ENCODE peak calls at places on chromosomes 6 and 20, in seven cellular contexts. H, Y, F, P, C, Z and I are unnamed samples.

GRCh38 chr6:30826961-30827342 is 57.4 kb upstream of the DDR1 start:
- DNase-seq in Z (no peak), C (peak), F (no peak), P (no peak), H (no peak), Y (peak), I (no peak)

GRCh38 chr6:53794720-53795253 is at the start of gene LRRC1:
- DNase-seq in Z (peak), P (peak), C (peak), Y (peak), H (peak), F (peak), I (peak)

GRCh38 chr6:93418448-93419303 is 683 bp downstream of the EPHA7 start:
- DNase-seq in C (no peak), P (peak), Y (peak), Z (peak), H (no peak), F (no peak), I (no peak)

GRCh38 chr20:25136643-25137559 is 55.0 kb upstream of the VSX1 start:
- DNase-seq in P (peak), Y (peak), C (no peak), Z (no peak), F (no peak), H (peak), I (no peak)

GRCh38 chr6:97917369-97917768 is 634.4 kb upstream of the MMS22L start:
- DNase-seq in Z (no peak), P (no peak), F (no peak), C (no peak), Y (no peak), H (no peak), I (no peak)

GRCh38 chr6:117328500-117328899 is 63.1 kb downstream of the VGLL2 start:
- DNase-seq in P (no peak), F (no peak), C (no peak), H (no peak), Z (no peak), Y (no peak), I (no peak)

GRCh38 chr6:33638581-33638980 is 17.5 kb downstream of the ITPR3 start:
- DNase-seq in Z (no peak), P (no peak), Y (no peak), H (no peak), F (no peak), C (no peak), I (no peak)

GRCh38 chr6:131456565-131456964 is 116.5 kb upstream of the ARG1 start:
- DNase-seq in Z (no peak), F (no peak), C (no peak), Y (no peak), P (no peak), H (no peak), I (no peak)

GRCh38 chr20:57298457-57298856 is 31.1 kb upstream of the SPO11 start:
- DNase-seq in H (no peak), P (no peak), Z (no peak), F (no peak), Y (no peak), C (no peak), I (no peak)

GRCh38 chr6:167974644-167975344 is 22.7 kb upstream of the KIF25 start:
- DNase-seq in C (no peak), H (peak), F (no peak), Y (no peak), Z (no peak), P (no peak), I (no peak)

GRCh38 chr6:7725849-7726415 is at the start of gene BMP6:
- DNase-seq in F (no peak), Y (peak), P (peak), C (peak), H (peak), Z (peak), I (peak)

GRCh38 chr6:161152904-161153662 is 120.8 kb downstream of the AGPAT4 start:
- DNase-seq in H (no peak), C (no peak), Z (no peak), Y (peak), P (no peak), F (no peak), I (no peak)

GRCh38 chr6:44084231-44085014 is 42.8 kb downstream of the MRPL14 start:
- DNase-seq in F (no peak), C (no peak), Z (peak), Y (no peak), P (no peak), H (peak), I (no peak)

GRCh38 chr6:125598422-125598821 is 151.0 kb upstream of the HEY2 start:
- DNase-seq in H (peak), P (no peak), Z (peak), Y (peak), C (no peak), F (peak), I (no peak)

GRCh38 chr20:6074145-6074561 is 20.3 kb upstream of the LRRN4 start:
- DNase-seq in C (peak), Y (no peak), H (no peak), Z (peak), F (no peak), P (no peak), I (no peak)

GRCh38 chr6:73879894-73880293 is 183.9 kb downstream of the CD109 start:
- DNase-seq in C (no peak), Z (no peak), H (no peak), F (no peak), P (peak), Y (no peak), I (no peak)

GRCh38 chr20:49938173-49939163 is 2.3 kb downstream of the RNF114 start:
- DNase-seq in H (peak), P (no peak), C (no peak), Y (peak), F (no peak), Z (peak), I (peak)

GRCh38 chr6:72272958-72273357 is 348.9 kb upstream of the KCNQ5 start:
- DNase-seq in H (peak), Z (no peak), F (no peak), C (no peak), Y (no peak), P (no peak), I (no peak)

DNA sequence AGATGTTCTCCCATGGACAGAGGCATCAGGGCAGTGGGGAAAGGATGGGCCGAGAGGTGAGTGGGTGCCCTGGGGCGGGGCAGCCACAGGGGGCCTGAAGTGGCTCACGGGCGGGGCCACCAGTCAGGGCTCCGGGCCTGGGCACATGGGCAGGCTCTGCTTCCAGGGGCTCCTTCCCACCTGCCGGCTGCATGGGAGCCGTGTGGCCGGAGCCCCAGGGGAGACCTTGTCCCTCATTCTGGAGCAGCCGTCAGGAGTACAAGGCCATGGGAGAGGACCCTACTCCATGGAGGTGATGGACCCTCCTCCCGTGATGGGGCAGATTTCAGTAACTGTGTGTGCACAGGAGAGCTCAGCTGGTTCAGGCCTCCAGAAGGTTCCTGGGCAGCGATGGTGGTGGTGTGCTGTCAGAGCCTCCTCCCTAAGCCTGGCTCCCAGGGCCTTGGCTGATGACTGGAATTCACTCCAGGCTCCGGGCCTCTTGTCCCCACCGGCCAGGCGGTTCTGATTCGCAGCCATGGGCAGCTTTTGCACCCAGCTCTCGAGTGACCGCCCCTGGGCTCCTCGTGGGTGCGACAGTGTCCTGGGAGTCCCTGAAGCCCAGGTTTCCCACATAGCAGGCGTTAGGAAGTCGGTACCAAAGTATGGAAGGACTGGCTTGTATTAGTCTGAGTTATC is 6.2 kb downstream of the SLCO4A1 start:
- DNase-seq in H (no peak), P (no peak), Y (no peak), Z (no peak), C (no peak), F (no peak), I (no peak)
- TF ChIP-seq POLR2A in H (no peak), P (no peak), Y (no peak), Z (no peak), C (no peak), F (no peak), I (no peak)

DNA sequence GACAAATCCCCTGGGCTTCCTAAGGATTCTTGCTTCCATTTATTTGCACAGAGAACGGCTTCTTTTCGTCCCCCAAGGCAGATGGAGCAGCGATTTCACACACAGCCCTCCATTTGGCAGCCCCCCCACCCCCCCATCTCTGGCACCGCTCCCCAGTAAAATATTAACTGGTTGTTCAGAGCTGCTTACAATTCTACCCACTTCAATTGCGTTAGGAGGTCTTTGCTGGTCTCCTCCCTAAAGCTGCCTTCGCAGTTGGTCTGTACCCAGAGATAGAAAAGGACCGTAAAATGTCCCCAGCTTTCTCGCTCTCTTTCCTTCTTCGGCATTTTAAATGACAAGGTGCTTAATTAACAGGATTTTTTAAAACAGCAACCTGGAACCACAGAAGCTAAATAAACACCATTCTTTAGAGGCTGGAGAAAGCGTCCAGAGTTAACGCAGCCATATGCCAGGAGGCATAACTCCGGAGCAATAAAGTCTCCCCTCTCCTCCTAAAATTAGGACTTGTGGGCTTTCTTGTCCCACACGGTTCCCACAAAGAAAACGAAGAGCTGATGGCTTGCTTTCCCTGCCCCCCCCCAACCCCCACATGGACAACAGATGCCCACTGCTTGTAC is 1.7 kb upstream of the ZMYND8 start:
- DNase-seq in F (no peak), P (no peak), Y (no peak), Z (no peak), C (no peak), H (no peak), I (no peak)
- H3K4me3 ChIP-seq in F (no peak), P (no peak), Y (no peak), Z (no peak), C (peak), H (no peak), I (peak)

GRCh38 chr6:156820089-156820798 is 43.1 kb downstream of the ARID1B start:
- DNase-seq in F (no peak), C (no peak), Z (no peak), P (no peak), H (no peak), Y (no peak), I (no peak)
- TF ChIP-seq POLR2A in F (no peak), C (no peak), Z (no peak), P (no peak), H (no peak), Y (no peak), I (no peak)

DNA sequence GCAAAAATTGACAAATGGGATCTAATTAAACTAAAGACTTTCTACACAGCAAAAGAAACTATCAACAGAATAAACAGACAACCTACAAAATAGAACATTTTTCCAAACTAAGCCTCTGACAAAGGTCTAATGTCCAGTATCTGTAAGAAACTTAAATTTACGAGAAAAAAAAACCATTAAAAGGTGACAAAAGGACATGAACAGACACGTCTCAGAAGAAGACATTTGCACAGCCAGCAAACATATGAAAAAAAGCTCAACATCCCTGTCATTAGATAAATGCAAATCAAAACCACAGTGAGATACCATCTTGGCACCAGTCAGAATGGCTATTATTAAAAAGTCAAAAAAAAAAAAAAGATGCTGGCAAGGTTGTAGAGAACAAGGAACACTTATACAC is 70.6 kb upstream of the GRIK2 start:
- DNase-seq in Z (no peak), F (no peak), H (no peak), C (no peak), P (no peak), Y (no peak), I (no peak)
- H3K4me3 ChIP-seq in Z (no peak), F (no peak), H (no peak), C (no peak), P (no peak), Y (no peak), I (no peak)